ENCODE peak calls at places on chromosomes 6 and 20, in four cellular contexts. N is colonic mucosa, B is PC-9, M is left lung. X is an unnamed sample. For H3K9me3 and H3K4me1, the result is how much of the 10 kb centered on the place peaks cover.

GRCh38 chr20:11031300-11031699 is 357.5 kb upstream of the JAG1 start:
- DNase-seq in N (no peak), B (no peak), M (no peak), X (no peak)

GRCh38 chr6:14450133-14451040 is 332.8 kb downstream of the CD83 start:
- DNase-seq in N (no peak), B (no peak), M (no peak), X (no peak)

GRCh38 chr6:124927806-124928205 is 34.4 kb upstream of the RNF217 start:
- DNase-seq in N (no peak), B (no peak), M (no peak), X (no peak)

GRCh38 chr6:69791065-69791471 is 5.7 kb downstream of the LMBRD1 start:
- DNase-seq in N (no peak), B (no peak), M (no peak), X (no peak)

GRCh38 chr6:127606131-127606562 is 29.2 kb downstream of the C6orf58 start:
- DNase-seq in N (no peak), B (no peak), M (no peak), X (no peak)

GRCh38 chr20:51542033-51542893 is at the start of gene NFATC2:
- DNase-seq in N (peak), B (peak), M (peak), X (no peak)

GRCh38 chr6:152572395-152573061 is 64.6 kb downstream of the SYNE1 start:
- DNase-seq in N (no peak), B (no peak), M (no peak), X (no peak)

GRCh38 chr6:40523505-40524172 is 63.5 kb downstream of the LRFN2 start:
- DNase-seq in N (no peak), B (no peak), M (no peak), X (no peak)

GRCh38 chr6:18412644-18413043 is 25.5 kb downstream of the RNF144B start:
- DNase-seq in N (no peak), B (no peak), M (no peak), X (no peak)

GRCh38 chr6:154932562-154933027 is 62.5 kb upstream of the TIAM2 start:
- DNase-seq in N (no peak), B (peak), M (no peak), X (no peak)

GRCh38 chr6:143200035-143200770 is 139.5 kb downstream of the AIG1 start:
- DNase-seq in N (no peak), B (no peak), M (no peak), X (no peak)

GRCh38 chr6:166626177-166627038 is 643 bp downstream of the RPS6KA2 start:
- DNase-seq in N (peak), B (peak), M (no peak), X (no peak)

GRCh38 chr20:19423892-19424620 is 211.6 kb downstream of the SLC24A3 start:
- DNase-seq in N (no peak), B (no peak), M (no peak), X (no peak)

GRCh38 chr20:61982240-61982950 is 83.3 kb downstream of the TAF4 start:
- DNase-seq in N (no peak), B (no peak), M (no peak), X (no peak)

GRCh38 chr6:150016324-150017185 is 8.8 kb downstream of the RAET1L start:
- DNase-seq in N (peak), B (peak), M (no peak), X (no peak)

GRCh38 chr6:13289789-13290318 is 38.5 kb downstream of the TBC1D7 start:
- DNase-seq in N (peak), B (no peak), M (no peak), X (no peak)

GRCh38 chr6:106035655-106036054 is 50.5 kb upstream of the PRDM1 start:
- DNase-seq in N (no peak), B (no peak), M (no peak), X (no peak)
- H3K9me3 ChIP-seq in N (under half), B (under half), M (under half), X (under half)

DNA sequence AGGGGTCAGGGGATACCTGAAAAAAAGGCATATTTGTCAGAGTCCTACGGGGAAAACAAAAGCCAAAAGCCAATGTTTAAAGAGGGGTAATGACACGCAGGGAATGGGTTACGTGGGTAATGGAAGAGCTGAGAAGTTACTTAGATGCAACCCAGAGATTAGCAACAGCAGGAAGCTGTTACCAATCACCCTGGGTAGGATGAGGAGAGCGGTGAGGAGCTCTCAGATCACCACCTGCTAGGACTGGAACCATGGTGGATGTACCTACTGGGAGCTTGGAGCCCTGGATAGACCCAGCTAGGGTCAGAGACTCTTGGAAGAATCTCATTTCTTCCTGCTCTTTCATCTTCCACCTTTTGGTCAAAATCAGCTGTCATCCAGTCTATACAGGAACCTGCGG is 51.2 kb upstream of the RNF24 start:
- DNase-seq in N (no peak), B (no peak), M (no peak), X (peak)
- H3K4me1 ChIP-seq in N (under half), B (under half), M (half or more), X (half or more)

GRCh38 chr20:31256959-31257358 is 505 bp upstream of the DEFB115 start:
- DNase-seq in N (no peak), B (no peak), M (no peak), X (no peak)

GRCh38 chr20:31260326-31260932 is 3.0 kb downstream of the DEFB115 start:
- DNase-seq in N (no peak), B (peak), M (no peak), X (no peak)

DNA sequence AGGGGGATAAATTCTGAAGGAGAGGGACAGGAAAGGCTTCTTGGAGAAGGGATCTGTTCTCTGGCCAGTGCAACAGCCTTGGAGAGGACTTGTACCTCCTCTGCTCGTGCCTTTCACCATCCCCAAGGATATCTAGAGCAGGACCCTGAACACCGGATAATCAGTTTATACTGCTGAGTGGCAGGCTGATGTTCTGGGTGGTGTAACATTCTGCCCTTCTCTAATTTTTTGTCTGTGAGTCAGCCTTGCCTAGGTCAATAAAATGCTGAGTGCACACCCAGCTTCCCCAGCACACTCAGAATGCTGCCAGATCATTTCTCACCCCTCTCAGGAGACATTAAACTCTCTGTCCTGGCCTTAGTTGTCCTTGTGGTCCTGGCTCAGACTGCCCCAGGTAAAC is at the start of gene DEFB115:
- DNase-seq in N (no peak), B (no peak), M (no peak), X (no peak)
- H3K9me3 ChIP-seq in N (under half), B (under half), M (under half), X (under half)

GRCh38 chr6:43013020-43013842 is 515 bp downstream of the MEA1 start:
- DNase-seq in N (no peak), B (no peak), M (no peak), X (no peak)
- H3K4me1 ChIP-seq in N (under half), B (under half), M (half or more), X (under half)

GRCh38 chr20:33488201-33488600 is 1.7 kb upstream of the CBFA2T2 start:
- DNase-seq in N (no peak), B (no peak), M (peak), X (peak)

GRCh38 chr20:33477386-33478234 is 12.3 kb upstream of the CBFA2T2 start:
- DNase-seq in N (peak), B (peak), M (no peak), X (no peak)

GRCh38 chr20:33481431-33481941 is 8.4 kb upstream of the CBFA2T2 start:
- DNase-seq in N (no peak), B (no peak), M (no peak), X (no peak)

GRCh38 chr20:33480071-33480470 is 9.8 kb upstream of the CBFA2T2 start:
- DNase-seq in N (peak), B (no peak), M (no peak), X (no peak)

DNA sequence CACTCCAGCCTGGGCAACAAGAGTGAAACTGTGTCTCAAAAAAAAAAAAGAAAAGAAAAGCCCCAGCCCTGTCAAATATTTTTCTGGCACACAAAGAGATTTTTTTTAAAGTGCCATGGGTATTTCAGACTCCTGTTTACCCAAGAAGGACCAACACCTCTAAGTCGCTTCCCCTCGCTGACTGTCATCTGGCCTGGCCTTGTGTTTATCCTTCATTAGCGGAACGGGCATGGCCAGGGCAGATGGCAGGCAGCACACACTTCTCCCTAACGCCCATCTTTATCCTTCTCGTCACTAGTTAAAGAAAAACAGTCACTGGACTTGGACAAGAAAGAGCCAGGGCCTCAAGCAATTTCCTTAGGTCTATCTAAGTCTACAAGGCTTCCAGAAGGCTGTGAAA is 7.3 kb upstream of the CBFA2T2 start:
- DNase-seq in N (peak), B (no peak), M (no peak), X (no peak)
- H3K9me3 ChIP-seq in N (under half), B (under half), M (under half), X (under half)

DNA sequence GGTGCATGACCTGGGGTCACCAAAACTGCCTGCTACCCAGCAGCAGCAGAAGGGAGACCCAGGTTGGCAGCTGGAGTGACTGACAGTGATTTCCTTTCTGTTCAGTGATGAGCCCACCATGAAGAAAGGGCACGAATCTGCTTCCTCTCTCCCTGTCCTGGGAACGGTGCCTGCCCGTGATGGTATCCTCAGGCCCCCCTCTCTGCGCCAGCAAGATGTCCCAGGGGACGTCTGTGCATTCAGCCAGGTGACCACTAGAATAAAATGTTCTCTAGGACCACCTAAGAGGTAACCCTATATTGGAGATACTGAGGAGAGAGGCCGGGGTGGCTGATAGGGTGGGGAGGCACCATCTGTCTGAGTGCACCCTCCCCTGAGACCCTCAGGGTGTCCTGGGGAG is 294.7 kb downstream of the QKI start:
- DNase-seq in N (no peak), B (no peak), M (no peak), X (no peak)
- H3K4me1 ChIP-seq in N (under half), B (under half), M (half or more), X (under half)

DNA sequence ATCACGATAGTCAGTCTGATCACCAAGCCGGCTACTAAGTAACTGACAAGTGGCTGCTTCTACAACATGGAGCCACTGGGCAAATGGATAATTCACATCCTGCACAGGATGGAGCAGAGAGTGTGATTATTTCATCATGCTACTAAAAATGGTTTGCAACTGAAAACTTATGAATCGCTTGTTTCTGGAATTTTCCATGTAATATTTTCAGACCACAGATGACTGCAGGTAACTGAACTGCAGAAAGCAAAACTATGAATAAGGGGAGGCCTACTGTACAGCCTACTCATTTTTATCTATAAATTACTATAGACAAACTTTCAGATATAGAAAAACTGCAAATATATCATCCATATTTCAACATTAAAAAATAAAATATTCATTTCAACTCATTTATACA is 91.5 kb downstream of the EPB41L2 start:
- DNase-seq in N (no peak), B (no peak), M (no peak), X (no peak)
- H3K9me3 ChIP-seq in N (under half), B (under half), M (under half), X (under half)

GRCh38 chr20:44597516-44597915 is 15.1 kb downstream of the PKIG start:
- DNase-seq in N (no peak), B (no peak), M (no peak), X (no peak)
- H3K4me1 ChIP-seq in N (under half), B (under half), M (half or more), X (under half)

GRCh38 chr6:61679625-61680024 is 606.4 kb downstream of the KHDRBS2 start:
- DNase-seq in N (no peak), B (no peak), M (no peak), X (no peak)

DNA sequence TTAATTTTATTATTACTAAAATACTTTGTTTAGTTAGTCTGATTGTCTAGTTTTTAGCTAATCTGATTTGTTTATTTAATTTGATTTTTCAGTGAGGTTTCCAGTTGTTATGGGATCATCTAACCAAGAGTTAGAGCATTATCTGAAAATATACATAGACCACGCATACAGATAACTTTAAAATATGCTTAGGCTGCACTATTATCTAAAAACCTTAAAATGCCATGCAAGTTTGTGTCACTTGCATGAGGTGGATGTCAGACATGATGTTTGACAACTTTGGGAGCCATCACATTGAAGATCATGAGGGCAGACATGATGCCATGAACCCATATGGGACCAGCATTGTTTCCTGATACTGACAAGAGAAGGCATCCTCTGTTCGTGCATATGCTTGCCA is 610.3 kb downstream of the KHDRBS2 start:
- DNase-seq in N (no peak), B (no peak), M (no peak), X (no peak)
- H3K9me3 ChIP-seq in N (under half), B (under half), M (under half), X (under half)

GRCh38 chr6:26030716-26031115 is 56.5 kb upstream of the HFE start:
- DNase-seq in N (no peak), B (no peak), M (no peak), X (no peak)

GRCh38 chr6:26028753-26029569 is 58.3 kb upstream of the HFE start:
- DNase-seq in N (no peak), B (no peak), M (no peak), X (no peak)

GRCh38 chr6:26029857-26030653 is 57.2 kb upstream of the HFE start:
- DNase-seq in N (no peak), B (no peak), M (no peak), X (no peak)

GRCh38 chr6:26028212-26028752 is 58.9 kb upstream of the HFE start:
- DNase-seq in N (no peak), B (no peak), M (no peak), X (no peak)

DNA sequence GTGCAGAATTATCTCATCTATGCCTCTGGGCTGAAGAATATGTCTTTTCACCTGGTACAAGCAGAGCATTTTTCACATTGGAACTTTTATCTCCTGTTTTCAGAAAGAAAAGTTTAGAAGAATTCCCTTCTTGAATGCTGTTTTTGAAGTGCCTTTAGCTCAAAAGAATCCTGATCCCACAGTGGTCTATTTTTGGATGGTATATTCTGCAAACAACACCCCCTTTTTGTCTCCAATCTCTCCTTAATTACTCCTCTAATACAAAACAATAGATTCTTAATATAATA is 57.7 kb upstream of the HFE start:
- DNase-seq in N (no peak), B (no peak), M (no peak), X (no peak)
- H3K4me1 ChIP-seq in N (under half), B (half or more), M (under half), X (under half)